ENCODE peak calls at places on chromosomes 4 and X, in six cellular contexts. O is neural progenitor cell, S is HepG2, B is GM23338, P is GM12878, N is HCT116. M is an unnamed sample.

GRCh38 chr4:122065915-122066314 is 86.2 kb upstream of the BLTP1 start:
- DNase-seq in O (no peak), S (no peak), B (no peak), P (no peak), N (no peak), M (no peak)

GRCh38 chr4:36312511-36312910 is 31.1 kb downstream of the DTHD1 start:
- DNase-seq in O (no peak), S (no peak), B (no peak), P (no peak), N (no peak), M (no peak)

GRCh38 chr4:151841107-151841506 is 80.3 kb upstream of the GATB start:
- DNase-seq in O (no peak), S (no peak), B (no peak), P (no peak), N (no peak), M (no peak)

GRCh38 chr4:173017802-173018201 is 150.8 kb upstream of the GALNT7 start:
- DNase-seq in O (no peak), S (no peak), B (no peak), P (no peak), N (no peak), M (no peak)

GRCh38 chr4:137861682-137862081 is 329.4 kb upstream of the PCDH18 start:
- DNase-seq in O (peak), S (no peak), B (peak), P (no peak), N (no peak), M (peak)

GRCh38 chr4:36785965-36786364 is 458.6 kb upstream of the NWD2 start:
- DNase-seq in O (no peak), S (no peak), B (no peak), P (no peak), N (no peak), M (no peak)

GRCh38 chrX:119266364-119266995 is 30.4 kb downstream of the PGRMC1 start:
- DNase-seq in O (peak), S (peak), B (peak), P (no peak), N (peak), M (peak)

GRCh38 chrX:13015536-13016236 is 28.7 kb downstream of the FAM9C start:
- DNase-seq in O (no peak), S (no peak), B (no peak), P (no peak), N (no peak), M (no peak)

GRCh38 chr4:12679217-12679616 is 804.9 kb downstream of the RAB28 start:
- DNase-seq in O (no peak), S (peak), B (peak), P (no peak), N (peak), M (peak)

GRCh38 chr4:87032884-87033533 is 98.2 kb downstream of the AFF1 start:
- DNase-seq in O (peak), S (peak), B (no peak), P (no peak), N (no peak), M (peak)

GRCh38 chr4:76723916-76724315 is 174.0 kb downstream of the SOWAHB start:
- DNase-seq in O (peak), S (no peak), B (peak), P (no peak), N (peak), M (peak)

GRCh38 chr4:139666735-139667266 is 1.2 kb downstream of the MGST2 start:
- DNase-seq in O (peak), S (peak), B (peak), P (no peak), N (no peak), M (peak)

GRCh38 chr4:183130328-183131155 is 31.5 kb downstream of the WWC2 start:
- DNase-seq in O (no peak), S (no peak), B (no peak), P (no peak), N (no peak), M (peak)

GRCh38 chrX:16023790-16024734 is 99.3 kb upstream of the GRPR start:
- DNase-seq in O (peak), S (peak), B (no peak), P (peak), N (peak), M (peak)

GRCh38 chr4:113300384-113301011 is 251.0 kb downstream of the ANK2 start:
- DNase-seq in O (no peak), S (peak), B (peak), P (no peak), N (peak), M (peak)

GRCh38 chrX:22950278-22951266 is 49.2 kb upstream of the DDX53 start:
- DNase-seq in O (no peak), S (no peak), B (no peak), P (no peak), N (no peak), M (peak)

GRCh38 chrX:46912098-46912672 is at the start of gene JADE3:
- DNase-seq in O (peak), S (peak), B (peak), P (no peak), N (peak), M (peak)

GRCh38 chr4:119726505-119726904 is 97.9 kb upstream of the PDE5A start:
- DNase-seq in O (no peak), S (no peak), B (no peak), P (no peak), N (no peak), M (no peak)

GRCh38 chr4:149292422-149293055 is 523.1 kb downstream of the IQCM start:
- DNase-seq in O (no peak), S (no peak), B (no peak), P (no peak), N (no peak), M (no peak)

GRCh38 chrX:3136161-3136961 is 95.1 kb downstream of the ARSF start:
- DNase-seq in O (peak), S (no peak), B (peak), P (no peak), N (no peak), M (no peak)

GRCh38 chrX:46204721-46205422 is 340.3 kb downstream of the ZNF674 start:
- DNase-seq in O (no peak), S (no peak), B (no peak), P (no peak), N (no peak), M (peak)

GRCh38 chr4:17494258-17494657 is 17.6 kb downstream of the QDPR start:
- DNase-seq in O (no peak), S (no peak), B (no peak), P (no peak), N (no peak), M (peak)

GRCh38 chrX:153744210-153745066 is 19.6 kb upstream of the PLXNB3 start:
- DNase-seq in O (peak), S (no peak), B (peak), P (no peak), N (no peak), M (peak)

GRCh38 chr4:1340181-1340747 is 6.7 kb upstream of the UVSSA start:
- DNase-seq in O (no peak), S (no peak), B (no peak), P (no peak), N (no peak), M (no peak)

GRCh38 chr4:1339489-1339888 is 7.5 kb upstream of the UVSSA start:
- DNase-seq in O (no peak), S (no peak), B (no peak), P (no peak), N (no peak), M (no peak)

GRCh38 chr4:1344696-1345095 is 2.3 kb upstream of the UVSSA start:
- DNase-seq in O (no peak), S (no peak), B (no peak), P (no peak), N (no peak), M (peak)

GRCh38 chr4:1340861-1341260 is 6.1 kb upstream of the UVSSA start:
- DNase-seq in O (no peak), S (no peak), B (no peak), P (no peak), N (no peak), M (no peak)

GRCh38 chr4:1342003-1342402 is 5.0 kb upstream of the UVSSA start:
- DNase-seq in O (no peak), S (no peak), B (no peak), P (no peak), N (no peak), M (no peak)
- TF ChIP-seq EZH2 in O (no peak), S (no peak), B (no peak), P (no peak), N (no peak), M (no peak)

GRCh38 chr4:154928640-154929257 is 147.7 kb downstream of the RBM46 start:
- DNase-seq in O (peak), S (peak), B (peak), P (no peak), N (peak), M (peak)
- TF ChIP-seq CTCF in O (peak), S (peak), B (peak), P (no peak), N (peak), M (peak)

DNA sequence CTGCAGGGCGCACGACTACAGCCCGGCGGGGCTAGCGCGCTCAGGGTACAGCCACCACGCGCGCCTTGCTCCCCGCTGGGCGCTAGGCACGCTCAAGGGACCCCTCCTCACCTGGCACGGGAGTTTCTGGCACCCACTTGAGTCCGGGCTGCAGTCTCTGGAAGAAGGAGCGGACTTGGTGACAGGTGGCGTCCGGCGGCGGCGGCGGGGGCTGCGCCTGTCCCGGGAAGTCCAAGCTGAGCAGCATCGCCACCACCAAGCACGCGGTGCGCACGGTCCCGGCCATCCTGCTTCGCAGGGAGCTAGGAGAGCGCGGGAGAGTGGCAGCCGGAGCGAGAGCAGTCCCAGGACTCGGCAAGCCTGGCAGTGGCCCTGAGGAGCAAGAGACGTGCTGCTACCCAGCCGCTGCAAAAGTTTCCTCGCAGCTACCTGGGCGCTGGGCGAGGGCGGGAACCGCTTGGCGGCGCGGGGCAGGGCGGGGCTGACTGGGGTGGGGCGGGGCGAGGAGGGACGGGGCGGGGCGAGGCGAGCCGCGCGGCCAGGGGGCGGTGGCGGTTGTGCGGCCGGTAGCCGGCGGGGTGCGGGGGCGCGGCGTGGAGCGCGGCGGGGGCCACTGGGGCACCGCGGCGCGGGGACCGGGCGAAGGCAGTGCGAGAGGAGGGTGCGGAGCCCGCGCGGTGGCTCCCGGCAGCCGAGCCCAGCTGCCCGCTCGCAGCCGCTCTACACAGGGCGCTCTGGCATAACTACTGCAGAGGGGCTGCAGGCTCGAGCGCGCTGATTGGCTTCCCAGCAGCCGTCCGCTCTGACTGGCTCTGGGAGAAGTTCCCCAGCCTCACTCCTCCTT is at the start of gene GPC3:
- DNase-seq in O (peak), S (peak), B (peak), P (no peak), N (no peak), M (no peak)
- TF ChIP-seq EZH2 in O (no peak), S (no peak), B (no peak), P (no peak), N (no peak), M (no peak)

GRCh38 chr4:159227984-159228383 is 125.1 kb downstream of the RAPGEF2 start:
- DNase-seq in O (peak), S (peak), B (peak), P (no peak), N (peak), M (no peak)
- TF ChIP-seq CTCF in O (no peak), S (no peak), B (no peak), P (no peak), N (no peak), M (no peak)